ENCODE peak calls at places on chromosomes 7 and 10, in four cellular contexts. P is left cardiac atrium, R is fibroblast of lung, M is aorta. G is an unnamed sample.

GRCh38 chr7:150823484-150824126 is 23.0 kb downstream of the TMEM176A start:
- DNase-seq in M (no peak), R (no peak), P (no peak), G (peak)

GRCh38 chr7:157250605-157251228 is 86.1 kb upstream of the DNAJB6 start:
- DNase-seq in P (no peak), M (peak), R (peak), G (peak)

GRCh38 chr7:64886956-64887545 is 16.0 kb upstream of the ZNF273 start:
- DNase-seq in M (no peak), P (no peak), R (no peak), G (no peak)

GRCh38 chr10:95864906-95865813 is 42.6 kb upstream of the CC2D2B start:
- DNase-seq in R (peak), P (peak), M (no peak), G (peak)

GRCh38 chr7:141355057-141355456 is 196.2 kb upstream of the AGK start:
- DNase-seq in R (peak), P (no peak), M (no peak), G (peak)

GRCh38 chr10:4073912-4074311 is 288.9 kb upstream of the KLF6 start:
- DNase-seq in M (peak), R (peak), P (peak), G (peak)

GRCh38 chr7:100673942-100674431 is 447 bp downstream of the GNB2 start:
- DNase-seq in R (peak), M (peak), P (peak), G (no peak)

GRCh38 chr10:34955391-34955790 is 134.8 kb downstream of the CUL2 start:
- DNase-seq in R (no peak), P (no peak), M (no peak), G (no peak)

GRCh38 chr10:43809211-43809930 is 160.7 kb upstream of the ZNF32 start:
- DNase-seq in R (peak), P (no peak), M (peak), G (peak)

GRCh38 chr7:92678291-92678920 is 88.2 kb upstream of the FAM133B start:
- DNase-seq in R (no peak), M (no peak), P (no peak), G (no peak)

GRCh38 chr10:114900658-114901057 is 37.3 kb upstream of the TRUB1 start:
- DNase-seq in R (no peak), M (no peak), P (no peak), G (no peak)

GRCh38 chr10:1184541-1185415 is 128.6 kb downstream of the WDR37 start:
- DNase-seq in M (peak), R (no peak), P (no peak), G (no peak)

GRCh38 chr10:88120599-88121333 is 257.3 kb downstream of the PTEN start:
- DNase-seq in M (no peak), P (no peak), R (no peak), G (no peak)

GRCh38 chr10:124032982-124033886 is 60.2 kb downstream of the CHST15 start:
- DNase-seq in R (peak), P (no peak), M (peak), G (peak)

GRCh38 chr7:87356448-87356847 is 11.0 kb downstream of the CROT start:
- DNase-seq in P (no peak), M (no peak), R (no peak), G (no peak)

GRCh38 chr10:37314862-37315261 is 189.5 kb downstream of the ANKRD30A start:
- DNase-seq in R (no peak), M (no peak), P (no peak), G (no peak)

GRCh38 chr7:132450706-132451105 is 125.6 kb downstream of the PLXNA4 start:
- DNase-seq in R (no peak), M (no peak), P (no peak), G (no peak)

GRCh38 chr10:18005781-18006456 is 54.2 kb downstream of the SLC39A12 start:
- DNase-seq in R (peak), M (no peak), P (no peak), G (peak)

GRCh38 chr10:45354261-45354660 is 19.8 kb upstream of the ALOX5 start:
- DNase-seq in R (no peak), M (no peak), P (peak), G (no peak)

GRCh38 chr7:138433583-138434437 is 26.2 kb upstream of the TRIM24 start:
- DNase-seq in M (no peak), P (no peak), R (no peak), G (no peak)

GRCh38 chr7:25864511-25864910 is 287.5 kb upstream of the NFE2L3 start:
- DNase-seq in P (no peak), M (no peak), R (no peak), G (no peak)

GRCh38 chr7:86942995-86943394 is 116.5 kb downstream of the ELAPOR2 start:
- DNase-seq in M (no peak), P (no peak), R (no peak), G (no peak)

GRCh38 chr7:37916017-37916672 is 472 bp downstream of the SFRP4 start:
- DNase-seq in R (peak), P (peak), M (peak), G (peak)

GRCh38 chr10:86155034-86155656 is 211.4 kb downstream of the GRID1 start:
- DNase-seq in R (no peak), P (no peak), M (no peak), G (no peak)

GRCh38 chr10:71209324-71210030 is 2.9 kb upstream of the UNC5B start:
- DNase-seq in P (no peak), R (no peak), M (no peak), G (no peak)

GRCh38 chr10:4740471-4740870 is 85.5 kb upstream of the AKR1E2 start:
- DNase-seq in P (no peak), M (no peak), R (peak), G (no peak)

GRCh38 chr7:69232445-69233376 is 365.6 kb upstream of the AUTS2 start:
- DNase-seq in P (no peak), R (no peak), M (no peak), G (no peak)

GRCh38 chr7:80681272-80681885 is 42.9 kb downstream of the CD36 start:
- DNase-seq in P (no peak), M (no peak), R (peak), G (no peak)

GRCh38 chr7:44375926-44376342 is 50.5 kb upstream of the CAMK2B start:
- DNase-seq in M (no peak), P (peak), R (no peak), G (no peak)

GRCh38 chr10:97081621-97082235 is 104.0 kb downstream of the SLIT1 start:
- DNase-seq in M (no peak), P (peak), R (peak), G (peak)

GRCh38 chr10:128744092-128744491 is 617.9 kb upstream of the MKI67 start:
- DNase-seq in R (no peak), M (no peak), P (no peak), G (peak)

GRCh38 chr7:30445770-30446169 is 32.8 kb downstream of the NOD1 start:
- DNase-seq in P (peak), M (peak), R (peak), G (no peak)

GRCh38 chr7:149500910-149501309 is 3.3 kb upstream of the ZNF746 start:
- DNase-seq in P (no peak), M (no peak), R (peak), G (no peak)

GRCh38 chr10:77919713-77920108 is 6.8 kb downstream of the DLG5 start:
- DNase-seq in R (peak), P (no peak), M (no peak), G (peak)

GRCh38 chr10:784759-785538 is 95.5 kb upstream of the DIP2C start:
- DNase-seq in P (peak), M (peak), R (peak), G (peak)